ENCODE peak calls at places on chromosome 2, in eight cellular contexts. A is T-helper 17 cell; I is activated CD4-positive, alpha-beta T cell treated with anti-CD3 and anti-CD28 coated beads for 36 hours; M is NAMALWA; T is MCF 10A; K is stimulated activated CD8-positive, alpha-beta memory T cell treated with anti-CD3 and anti-CD28 coated beads, Interleukin-12 subunit alpha, Interleukin-12 subunit beta, amount 100 ng/mL, for 1 hour; F is Karpas-422; N is breast epithelium. W is an unnamed sample.

GRCh38 chr2:168256448-168256847 is 9.1 kb upstream of the STK39 start:
- DNase-seq in N (peak), K (no peak), T (no peak), M (no peak), I (no peak), A (no peak), F (no peak), W (no peak)

GRCh38 chr2:96875498-96876035 is 5.7 kb upstream of the SEMA4C start:
- DNase-seq in M (no peak), F (no peak), N (no peak), K (no peak), A (no peak), I (no peak), T (no peak), W (no peak)

GRCh38 chr2:118056165-118056534 is 32.1 kb upstream of the INSIG2 start:
- DNase-seq in A (no peak), K (no peak), I (no peak), T (no peak), M (peak), F (peak), N (no peak), W (no peak)

GRCh38 chr2:36338827-36339145 is 16.8 kb upstream of the CRIM1 start:
- DNase-seq in T (no peak), F (no peak), N (no peak), K (no peak), A (no peak), I (no peak), M (no peak), W (no peak)

GRCh38 chr2:10316860-10317259 is 14.2 kb downstream of the HPCAL1 start:
- DNase-seq in M (no peak), T (no peak), A (no peak), K (no peak), F (no peak), N (no peak), I (no peak), W (no peak)

GRCh38 chr2:241754042-241754441 is 19.6 kb downstream of the D2HGDH start:
- DNase-seq in M (no peak), K (no peak), F (no peak), N (no peak), I (no peak), A (no peak), T (no peak), W (no peak)

GRCh38 chr2:168910330-168910729 is 9.2 kb downstream of the G6PC2 start:
- DNase-seq in T (no peak), F (no peak), A (no peak), M (no peak), I (no peak), K (no peak), N (no peak), W (no peak)

GRCh38 chr2:178188466-178188865 is 5.8 kb upstream of the OSBPL6 start:
- DNase-seq in I (no peak), N (no peak), K (no peak), T (no peak), A (no peak), M (no peak), F (no peak), W (no peak)

GRCh38 chr2:180761224-180761623 is 219.2 kb upstream of the UBE2E3 start:
- DNase-seq in F (no peak), I (no peak), A (no peak), N (no peak), M (no peak), T (peak), K (no peak), W (peak)

W was measured in HS-5.